ENCODE peak calls at places on chromosomes 16 and 17, in eight cellular contexts. V, C, S, R, O, T, I and A are unnamed samples.

GRCh38 chr17:41799366-41799765 is 12.4 kb downstream of the P3H4 start:
- DNase-seq in V (no peak), C (no peak), S (no peak), R (no peak), O (no peak), T (no peak), I (no peak), A (no peak)

GRCh38 chr16:50810241-50810965 is 68.5 kb downstream of the CYLD start:
- DNase-seq in V (no peak), C (no peak), S (no peak), R (no peak), O (no peak), T (no peak), I (no peak), A (peak; percentile 58)

GRCh38 chr17:10265100-10265810 is 66.8 kb upstream of the GAS7 start:
- DNase-seq in V (no peak), C (peak; percentile 79), S (no peak), R (no peak), O (no peak), T (no peak), I (no peak), A (no peak)

GRCh38 chr17:65920996-65921395 is 270.9 kb downstream of the CEP112 start:
- DNase-seq in V (no peak), C (no peak), S (no peak), R (no peak), O (no peak), T (no peak), I (no peak), A (no peak)

GRCh38 chr17:3221850-3222249 is 14.4 kb downstream of the OR1A1 start:
- DNase-seq in V (no peak), C (no peak), S (no peak), R (no peak), O (no peak), T (no peak), I (no peak), A (no peak)

GRCh38 chr17:64160378-64160777 is 30.4 kb upstream of the ERN1 start:
- DNase-seq in V (no peak), C (no peak), S (no peak), R (no peak), O (no peak), T (no peak), I (no peak), A (no peak)

GRCh38 chr16:64280317-64280716 is 841.5 kb downstream of the CDH11 start:
- DNase-seq in V (no peak), C (no peak), S (no peak), R (no peak), O (no peak), T (no peak), I (no peak), A (no peak)

GRCh38 chr17:58575511-58575910 is 61.1 kb upstream of the MTMR4 start:
- DNase-seq in V (no peak), C (no peak), S (no peak), R (no peak), O (no peak), T (no peak), I (no peak), A (no peak)

GRCh38 chr17:76826290-76827138 is 41.7 kb upstream of the MGAT5B start:
- DNase-seq in V (no peak), C (no peak), S (no peak), R (no peak), O (no peak), T (no peak), I (no peak), A (no peak)

GRCh38 chr17:72967263-72967962 is 125.1 kb downstream of the SLC39A11 start:
- DNase-seq in V (no peak), C (no peak), S (no peak), R (no peak), O (no peak), T (no peak), I (no peak), A (no peak)

GRCh38 chr17:68352041-68352440 is 60.7 kb downstream of the ARSG start:
- DNase-seq in V (no peak), C (no peak), S (no peak), R (no peak), O (no peak), T (no peak), I (no peak), A (no peak)

GRCh38 chr17:65495255-65496060 is 66.0 kb downstream of the AXIN2 start:
- DNase-seq in V (no peak), C (no peak), S (no peak), R (no peak), O (peak; percentile 74), T (no peak), I (no peak), A (no peak)

GRCh38 chr16:87235810-87236515 is 81.2 kb downstream of the C16orf95 start:
- DNase-seq in V (no peak), C (no peak), S (peak; percentile 44), R (no peak), O (no peak), T (no peak), I (no peak), A (no peak)

GRCh38 chr17:75250009-75250471 is 11.4 kb downstream of the GGA3 start:
- DNase-seq in V (no peak), C (no peak), S (no peak), R (no peak), O (no peak), T (no peak), I (no peak), A (no peak)

GRCh38 chr16:54050281-54051210 is 236.0 kb downstream of the IRX3 start:
- DNase-seq in V (no peak), C (no peak), S (peak; percentile 94), R (no peak), O (no peak), T (no peak), I (no peak), A (no peak)

GRCh38 chr17:70523407-70523806 is 354.1 kb downstream of the KCNJ2 start:
- DNase-seq in V (no peak), C (no peak), S (no peak), R (no peak), O (no peak), T (no peak), I (no peak), A (no peak)

GRCh38 chr17:45264988-45265387 is 3.1 kb upstream of the SPATA32 start:
- DNase-seq in V (no peak), C (no peak), S (no peak), R (no peak), O (no peak), T (peak; percentile 67), I (no peak), A (no peak)

GRCh38 chr17:59401274-59401673 is 69.8 kb downstream of the YPEL2 start:
- DNase-seq in V (no peak), C (no peak), S (no peak), R (no peak), O (no peak), T (no peak), I (no peak), A (no peak)

GRCh38 chr17:40936976-40937375 is 470 bp downstream of the KRT23 start:
- DNase-seq in V (no peak), C (no peak), S (no peak), R (no peak), O (no peak), T (no peak), I (no peak), A (no peak)

GRCh38 chr16:56237451-56237930 is 46.2 kb downstream of the GNAO1 start:
- DNase-seq in V (no peak), C (no peak), S (no peak), R (no peak), O (no peak), T (no peak), I (no peak), A (no peak)

GRCh38 chr16:79176987-79177386 is 423.6 kb downstream of the MAF start:
- DNase-seq in V (no peak), C (no peak), S (no peak), R (no peak), O (no peak), T (no peak), I (no peak), A (no peak)

GRCh38 chr17:41814195-41814594 is 1.4 kb downstream of the FKBP10 start:
- DNase-seq in V (no peak), C (no peak), S (no peak), R (no peak), O (no peak), T (no peak), I (no peak), A (no peak)